ENCODE peak calls at places on chromosomes 7 and 10, in seven cellular contexts. One of them, this sample, is unnamed.
A peak's percentile ranks its signal among the peaks of the same experiment; 100 is the strongest.

GRCh38 chr10:71740069-71740468 is 20.5 kb upstream of the C10orf105 start:
- DNase-seq in Calu3: no peak
- DNase-seq in occipital lobe: no peak
- DNase-seq in aorta: peak; percentile 87
- DNase-seq in Caki2: no peak
- DNase-seq in GM23248: no peak
- DNase-seq in right cardiac atrium: peak; percentile 72
- DNase-seq in this sample: no peak

GRCh38 chr7:70384891-70385290 is 747.1 kb upstream of the GALNT17 start:
- DNase-seq in right cardiac atrium: no peak
- DNase-seq in aorta: no peak
- DNase-seq in Calu3: no peak
- DNase-seq in occipital lobe: no peak
- DNase-seq in GM23248: peak; percentile 82
- DNase-seq in Caki2: peak; percentile 66
- DNase-seq in this sample: peak; percentile 88

GRCh38 chr10:99430116-99430450 is 341 bp downstream of the GOT1 start:
- DNase-seq in occipital lobe: no peak
- DNase-seq in aorta: no peak
- DNase-seq in Caki2: no peak
- DNase-seq in right cardiac atrium: no peak
- DNase-seq in Calu3: no peak
- DNase-seq in GM23248: peak; percentile 63
- DNase-seq in this sample: no peak

GRCh38 chr10:6151087-6151977 is 51.4 kb upstream of the PFKFB3 start:
- DNase-seq in Caki2: peak; percentile 48
- DNase-seq in right cardiac atrium: peak; percentile 62
- DNase-seq in GM23248: peak; percentile 80
- DNase-seq in Calu3: peak; percentile 38
- DNase-seq in aorta: peak; percentile 86
- DNase-seq in occipital lobe: peak; percentile 53
- DNase-seq in this sample: peak; percentile 30

GRCh38 chr7:5479133-5479745 is 55.6 kb upstream of the TNRC18 start:
- DNase-seq in aorta: no peak
- DNase-seq in occipital lobe: no peak
- DNase-seq in Calu3: no peak
- DNase-seq in GM23248: no peak
- DNase-seq in Caki2: no peak
- DNase-seq in right cardiac atrium: no peak
- DNase-seq in this sample: no peak

GRCh38 chr10:48449501-48450232 is 143.2 kb downstream of the MAPK8 start:
- DNase-seq in aorta: peak; percentile 56
- DNase-seq in Calu3: no peak
- DNase-seq in right cardiac atrium: no peak
- DNase-seq in GM23248: no peak
- DNase-seq in Caki2: no peak
- DNase-seq in occipital lobe: no peak
- DNase-seq in this sample: no peak

GRCh38 chr7:103073989-103074518 is 542 bp downstream of the FBXL13 start:
- DNase-seq in GM23248: peak; percentile 40
- DNase-seq in occipital lobe: no peak
- DNase-seq in Calu3: no peak
- DNase-seq in right cardiac atrium: no peak
- DNase-seq in aorta: no peak
- DNase-seq in Caki2: peak; percentile 14
- DNase-seq in this sample: peak; percentile 81

GRCh38 chr7:18495412-18496335 is at the start of gene HDAC9:
- DNase-seq in Caki2: peak; percentile 67
- DNase-seq in Calu3: no peak
- DNase-seq in GM23248: peak; percentile 83
- DNase-seq in aorta: peak; percentile 44
- DNase-seq in right cardiac atrium: peak; percentile 17
- DNase-seq in occipital lobe: peak; percentile 73
- DNase-seq in this sample: peak; percentile 73

GRCh38 chr10:83283151-83283550 is 856.2 kb upstream of the GHITM start:
- DNase-seq in occipital lobe: no peak
- DNase-seq in Caki2: no peak
- DNase-seq in aorta: no peak
- DNase-seq in GM23248: no peak
- DNase-seq in Calu3: no peak
- DNase-seq in right cardiac atrium: no peak
- DNase-seq in this sample: no peak

GRCh38 chr10:103636492-103636891 is 143.0 kb downstream of the NEURL1 start:
- DNase-seq in GM23248: no peak
- DNase-seq in occipital lobe: no peak
- DNase-seq in Caki2: no peak
- DNase-seq in right cardiac atrium: no peak
- DNase-seq in Calu3: no peak
- DNase-seq in aorta: no peak
- DNase-seq in this sample: no peak

GRCh38 chr10:131697461-131698128 is 203.2 kb upstream of the PPP2R2D start:
- DNase-seq in aorta: no peak
- DNase-seq in right cardiac atrium: no peak
- DNase-seq in occipital lobe: no peak
- DNase-seq in GM23248: peak; percentile 12
- DNase-seq in Calu3: no peak
- DNase-seq in Caki2: no peak
- DNase-seq in this sample: no peak

GRCh38 chr10:59626523-59626869 is 83.2 kb downstream of the SLC16A9 start:
- DNase-seq in aorta: no peak
- DNase-seq in Calu3: no peak
- DNase-seq in right cardiac atrium: no peak
- DNase-seq in Caki2: no peak
- DNase-seq in occipital lobe: no peak
- DNase-seq in GM23248: no peak
- DNase-seq in this sample: no peak

GRCh38 chr10:97596101-97597055 is 6.9 kb downstream of the C10orf62 start:
- DNase-seq in Caki2: peak; percentile 85
- DNase-seq in occipital lobe: peak; percentile 31
- DNase-seq in aorta: peak; percentile 65
- DNase-seq in Calu3: peak; percentile 16
- DNase-seq in GM23248: peak; percentile 96
- DNase-seq in right cardiac atrium: peak; percentile 62
- DNase-seq in this sample: peak; percentile 83

GRCh38 chr10:132689721-132690360 is 96.1 kb downstream of the NKX6-2 start:
- DNase-seq in right cardiac atrium: no peak
- DNase-seq in GM23248: no peak
- DNase-seq in aorta: peak; percentile 13
- DNase-seq in occipital lobe: no peak
- DNase-seq in Caki2: no peak
- DNase-seq in Calu3: no peak
- DNase-seq in this sample: no peak

GRCh38 chr10:29377333-29377961 is 88.6 kb downstream of the LYZL1 start:
- DNase-seq in occipital lobe: no peak
- DNase-seq in right cardiac atrium: no peak
- DNase-seq in aorta: no peak
- DNase-seq in Calu3: no peak
- DNase-seq in GM23248: peak; percentile 64
- DNase-seq in Caki2: peak; percentile 23
- DNase-seq in this sample: peak; percentile 28

GRCh38 chr10:19245889-19246841 is 197.6 kb downstream of the MALRD1 start:
- DNase-seq in right cardiac atrium: no peak
- DNase-seq in Calu3: no peak
- DNase-seq in Caki2: no peak
- DNase-seq in aorta: no peak
- DNase-seq in occipital lobe: no peak
- DNase-seq in GM23248: no peak
- DNase-seq in this sample: no peak